ENCODE peak calls at places on chromosomes 3 and 15, in eight cellular contexts. B is mesothelial cell of epicardium, D is anterior cingulate cortex, Z is AG09309, X is HuH-7, T is fibroblast of pulmonary artery, A is glutamatergic neuron, H is cardiac muscle cell. M is an unnamed sample.

GRCh38 chr15:84741151-84741550 is 7.2 kb upstream of the ZNF592 start:
- DNase-seq in H (no peak), B (no peak), D (no peak), X (no peak), Z (no peak), A (no peak), T (no peak), M (no peak)

GRCh38 chr15:53072077-53072476 is 281.9 kb upstream of the ONECUT1 start:
- DNase-seq in Z (no peak), D (no peak), X (peak), A (no peak), T (peak), H (peak), B (peak), M (peak)

GRCh38 chr3:49098429-49098828 is 4.6 kb upstream of the QRICH1 start:
- DNase-seq in B (no peak), A (no peak), Z (no peak), X (no peak), H (peak), D (no peak), T (no peak), M (peak)

GRCh38 chr3:146502887-146503458 is 33.6 kb upstream of the PLSCR2 start:
- DNase-seq in X (no peak), Z (no peak), T (peak), H (no peak), A (no peak), D (no peak), B (no peak), M (no peak)

GRCh38 chr3:127688022-127688415 is 15.3 kb downstream of the ABTB1 start:
- DNase-seq in T (no peak), D (no peak), Z (no peak), B (no peak), H (no peak), X (no peak), A (no peak), M (no peak)

GRCh38 chr3:31544634-31545033 is 11.9 kb downstream of the STT3B start:
- DNase-seq in A (no peak), H (peak), Z (no peak), X (no peak), T (peak), B (no peak), D (no peak), M (peak)

GRCh38 chr3:133620066-133620784 is 41.5 kb downstream of the TOPBP1 start:
- DNase-seq in B (no peak), A (no peak), X (no peak), T (no peak), H (no peak), D (no peak), Z (no peak), M (no peak)

GRCh38 chr3:190671658-190672057 is 157.8 kb downstream of the IL1RAP start:
- DNase-seq in D (no peak), X (no peak), T (peak), B (no peak), H (peak), A (no peak), Z (peak), M (no peak)

GRCh38 chr15:74387141-74387541 is 19.7 kb upstream of the CYP11A1 start:
- DNase-seq in Z (no peak), A (no peak), D (no peak), T (no peak), H (no peak), B (no peak), X (no peak), M (no peak)

GRCh38 chr3:70729845-70730244 is 417.4 kb upstream of the MDFIC2 start:
- DNase-seq in X (no peak), H (no peak), D (no peak), T (no peak), B (no peak), Z (no peak), A (no peak), M (no peak)

GRCh38 chr3:30672959-30673358 is 66.6 kb downstream of the TGFBR2 start:
- DNase-seq in X (no peak), B (no peak), Z (no peak), T (peak), H (peak), D (no peak), A (no peak), M (peak)

GRCh38 chr3:107065094-107065861 is 312.0 kb upstream of the CCDC54 start:
- DNase-seq in Z (no peak), X (no peak), H (peak), B (no peak), T (peak), A (no peak), D (peak), M (no peak)

GRCh38 chr3:38114052-38114874 is 22.7 kb downstream of the ACAA1 start:
- DNase-seq in A (no peak), X (no peak), D (no peak), H (no peak), T (no peak), B (no peak), Z (no peak), M (no peak)

GRCh38 chr15:56045068-56045748 is 51.8 kb upstream of the NEDD4 start:
- DNase-seq in B (no peak), D (no peak), H (no peak), X (no peak), Z (peak), A (no peak), T (no peak), M (no peak)

GRCh38 chr3:146658841-146659240 is 53.7 kb upstream of the PLSCR5 start:
- DNase-seq in A (no peak), H (no peak), B (no peak), D (no peak), T (no peak), Z (no peak), X (no peak), M (no peak)

GRCh38 chr15:85477730-85478129 is 97.3 kb downstream of the AKAP13 start:
- DNase-seq in T (peak), Z (no peak), A (no peak), B (no peak), D (no peak), X (no peak), H (peak), M (no peak)

GRCh38 chr3:109702252-109702651 is 364.9 kb upstream of the DPPA4 start:
- DNase-seq in B (no peak), D (no peak), H (peak), X (no peak), Z (no peak), A (no peak), T (peak), M (peak)

GRCh38 chr3:195385526-195385925 is 57.3 kb downstream of the ACAP2 start:
- DNase-seq in A (no peak), H (peak), X (no peak), B (no peak), T (peak), Z (no peak), D (no peak), M (peak)

GRCh38 chr15:74378853-74379252 is 11.4 kb upstream of the CYP11A1 start:
- DNase-seq in D (no peak), Z (no peak), H (peak), X (no peak), T (peak), A (no peak), B (peak), M (no peak)

GRCh38 chr3:151875759-151876158 is 2.3 kb downstream of the SUCNR1 start:
- DNase-seq in T (peak), D (no peak), Z (no peak), B (no peak), H (peak), X (no peak), A (no peak), M (peak)

GRCh38 chr3:187737401-187738088 is 7.7 kb downstream of the BCL6 start:
- DNase-seq in T (peak), H (peak), Z (no peak), X (no peak), D (peak), B (peak), A (peak), M (peak)

GRCh38 chr3:161222662-161223061 is 1.6 kb downstream of the NMD3 start:
- DNase-seq in H (peak), A (no peak), D (no peak), Z (no peak), X (no peak), B (no peak), T (peak), M (peak)

GRCh38 chr3:151445283-151446001 is 15.4 kb downstream of the IGSF10 start:
- DNase-seq in B (no peak), A (no peak), X (no peak), Z (peak), T (peak), H (peak), D (no peak), M (peak)

GRCh38 chr15:62165029-62165792 is at the start of gene C2CD4B:
- DNase-seq in H (peak), Z (no peak), D (no peak), T (peak), B (no peak), X (no peak), A (peak), M (no peak)

GRCh38 chr3:183824761-183825379 is 507 bp downstream of the MAP6D1 start:
- DNase-seq in D (peak), H (peak), X (no peak), A (peak), Z (no peak), T (no peak), B (peak), M (no peak)

GRCh38 chr15:93986400-93986984 is 244.9 kb upstream of the MCTP2 start:
- DNase-seq in A (no peak), D (no peak), Z (no peak), T (no peak), B (no peak), X (no peak), H (no peak), M (no peak)

GRCh38 chr15:74625693-74626092 is 10.1 kb downstream of the CLK3 start:
- DNase-seq in B (no peak), H (no peak), X (no peak), Z (no peak), T (no peak), A (no peak), D (no peak), M (no peak)

GRCh38 chr3:157532529-157533297 is 29.5 kb upstream of the VEPH1 start:
- DNase-seq in T (peak), A (no peak), D (no peak), X (peak), Z (peak), H (peak), B (no peak), M (peak)

M was measured in OCI-M1.